ENCODE peak calls at places on chromosomes 13 and 19, in nine cellular contexts. One of them, this sample, is unnamed.

GRCh38 chr13:114004416-114005205 is 30.7 kb upstream of the C13orf46 start:
- DNase-seq in amygdala: no peak
- DNase-seq in cardiac muscle cell: peak
- DNase-seq in stimulated activated CD4-positive, alpha-beta T cell treated with anti-CD3 and anti-CD28 coated beads, Interleukin-1b, Interleukin-23, amount 100 ng/mL, for 24 hours: no peak
- DNase-seq in Panc1: no peak
- DNase-seq in bronchial epithelial cell: no peak
- DNase-seq in GM23338: no peak
- DNase-seq in CD8-positive, alpha-beta memory T cell: no peak
- DNase-seq in mesothelial cell of epicardium: no peak
- DNase-seq in this sample: no peak

GRCh38 chr19:13143135-13143534 is 7.0 kb downstream of the STX10 start:
- DNase-seq in amygdala: no peak
- DNase-seq in cardiac muscle cell: peak
- DNase-seq in stimulated activated CD4-positive, alpha-beta T cell treated with anti-CD3 and anti-CD28 coated beads, Interleukin-1b, Interleukin-23, amount 100 ng/mL, for 24 hours: no peak
- DNase-seq in Panc1: no peak
- DNase-seq in bronchial epithelial cell: peak
- DNase-seq in GM23338: no peak
- DNase-seq in CD8-positive, alpha-beta memory T cell: no peak
- DNase-seq in mesothelial cell of epicardium: no peak
- DNase-seq in this sample: no peak

GRCh38 chr19:15114153-15114540 is 6.9 kb downstream of the SYDE1 start:
- DNase-seq in amygdala: no peak
- DNase-seq in cardiac muscle cell: peak
- DNase-seq in stimulated activated CD4-positive, alpha-beta T cell treated with anti-CD3 and anti-CD28 coated beads, Interleukin-1b, Interleukin-23, amount 100 ng/mL, for 24 hours: no peak
- DNase-seq in Panc1: no peak
- DNase-seq in bronchial epithelial cell: no peak
- DNase-seq in GM23338: no peak
- DNase-seq in CD8-positive, alpha-beta memory T cell: no peak
- DNase-seq in mesothelial cell of epicardium: no peak
- DNase-seq in this sample: no peak

GRCh38 chr13:84645196-84646071 is 763.2 kb upstream of the SLITRK1 start:
- DNase-seq in amygdala: no peak
- DNase-seq in cardiac muscle cell: no peak
- DNase-seq in stimulated activated CD4-positive, alpha-beta T cell treated with anti-CD3 and anti-CD28 coated beads, Interleukin-1b, Interleukin-23, amount 100 ng/mL, for 24 hours: no peak
- DNase-seq in Panc1: no peak
- DNase-seq in bronchial epithelial cell: peak
- DNase-seq in GM23338: no peak
- DNase-seq in CD8-positive, alpha-beta memory T cell: no peak
- DNase-seq in mesothelial cell of epicardium: no peak
- DNase-seq in this sample: no peak

GRCh38 chr13:35720690-35721554 is 244.4 kb upstream of the MAB21L1 start:
- DNase-seq in amygdala: peak
- DNase-seq in cardiac muscle cell: peak
- DNase-seq in stimulated activated CD4-positive, alpha-beta T cell treated with anti-CD3 and anti-CD28 coated beads, Interleukin-1b, Interleukin-23, amount 100 ng/mL, for 24 hours: no peak
- DNase-seq in Panc1: peak
- DNase-seq in bronchial epithelial cell: peak
- DNase-seq in GM23338: peak
- DNase-seq in CD8-positive, alpha-beta memory T cell: no peak
- DNase-seq in mesothelial cell of epicardium: peak
- DNase-seq in this sample: peak

GRCh38 chr13:25181597-25181996 is 9.5 kb upstream of the AMER2 start:
- DNase-seq in amygdala: no peak
- DNase-seq in cardiac muscle cell: no peak
- DNase-seq in stimulated activated CD4-positive, alpha-beta T cell treated with anti-CD3 and anti-CD28 coated beads, Interleukin-1b, Interleukin-23, amount 100 ng/mL, for 24 hours: no peak
- DNase-seq in Panc1: no peak
- DNase-seq in bronchial epithelial cell: no peak
- DNase-seq in GM23338: no peak
- DNase-seq in CD8-positive, alpha-beta memory T cell: no peak
- DNase-seq in mesothelial cell of epicardium: no peak
- DNase-seq in this sample: no peak

GRCh38 chr13:64648293-64648692 is 2581.8 kb downstream of the PCDH9 start:
- DNase-seq in amygdala: no peak
- DNase-seq in cardiac muscle cell: no peak
- DNase-seq in stimulated activated CD4-positive, alpha-beta T cell treated with anti-CD3 and anti-CD28 coated beads, Interleukin-1b, Interleukin-23, amount 100 ng/mL, for 24 hours: no peak
- DNase-seq in Panc1: no peak
- DNase-seq in bronchial epithelial cell: no peak
- DNase-seq in GM23338: no peak
- DNase-seq in CD8-positive, alpha-beta memory T cell: no peak
- DNase-seq in mesothelial cell of epicardium: no peak
- DNase-seq in this sample: no peak

GRCh38 chr13:92303428-92303827 is 905.0 kb downstream of the GPC5 start:
- DNase-seq in amygdala: no peak
- DNase-seq in cardiac muscle cell: peak
- DNase-seq in stimulated activated CD4-positive, alpha-beta T cell treated with anti-CD3 and anti-CD28 coated beads, Interleukin-1b, Interleukin-23, amount 100 ng/mL, for 24 hours: no peak
- DNase-seq in Panc1: no peak
- DNase-seq in bronchial epithelial cell: no peak
- DNase-seq in GM23338: no peak
- DNase-seq in CD8-positive, alpha-beta memory T cell: no peak
- DNase-seq in mesothelial cell of epicardium: no peak
- DNase-seq in this sample: no peak

GRCh38 chr19:54248016-54248601 is 5.5 kb upstream of the LILRA6 start:
- DNase-seq in amygdala: peak
- DNase-seq in cardiac muscle cell: peak
- DNase-seq in stimulated activated CD4-positive, alpha-beta T cell treated with anti-CD3 and anti-CD28 coated beads, Interleukin-1b, Interleukin-23, amount 100 ng/mL, for 24 hours: peak
- DNase-seq in Panc1: no peak
- DNase-seq in bronchial epithelial cell: no peak
- DNase-seq in GM23338: no peak
- DNase-seq in CD8-positive, alpha-beta memory T cell: no peak
- DNase-seq in mesothelial cell of epicardium: no peak
- DNase-seq in this sample: no peak

GRCh38 chr19:18893573-18894253 is 2.2 kb downstream of the CERS1 start:
- DNase-seq in amygdala: no peak
- DNase-seq in cardiac muscle cell: no peak
- DNase-seq in stimulated activated CD4-positive, alpha-beta T cell treated with anti-CD3 and anti-CD28 coated beads, Interleukin-1b, Interleukin-23, amount 100 ng/mL, for 24 hours: no peak
- DNase-seq in Panc1: no peak
- DNase-seq in bronchial epithelial cell: no peak
- DNase-seq in GM23338: no peak
- DNase-seq in CD8-positive, alpha-beta memory T cell: no peak
- DNase-seq in mesothelial cell of epicardium: no peak
- DNase-seq in this sample: no peak

GRCh38 chr19:35822579-35822978 is 9.9 kb upstream of the PRODH2 start:
- DNase-seq in amygdala: no peak
- DNase-seq in cardiac muscle cell: no peak
- DNase-seq in stimulated activated CD4-positive, alpha-beta T cell treated with anti-CD3 and anti-CD28 coated beads, Interleukin-1b, Interleukin-23, amount 100 ng/mL, for 24 hours: no peak
- DNase-seq in Panc1: no peak
- DNase-seq in bronchial epithelial cell: no peak
- DNase-seq in GM23338: no peak
- DNase-seq in CD8-positive, alpha-beta memory T cell: no peak
- DNase-seq in mesothelial cell of epicardium: no peak
- DNase-seq in this sample: peak

GRCh38 chr13:78978381-78978998 is 319.5 kb upstream of the OBI1 start:
- DNase-seq in amygdala: peak
- DNase-seq in cardiac muscle cell: peak
- DNase-seq in stimulated activated CD4-positive, alpha-beta T cell treated with anti-CD3 and anti-CD28 coated beads, Interleukin-1b, Interleukin-23, amount 100 ng/mL, for 24 hours: peak
- DNase-seq in Panc1: peak
- DNase-seq in bronchial epithelial cell: peak
- DNase-seq in GM23338: peak
- DNase-seq in CD8-positive, alpha-beta memory T cell: no peak
- DNase-seq in mesothelial cell of epicardium: no peak
- DNase-seq in this sample: peak

GRCh38 chr13:21625366-21625765 is 21.4 kb upstream of the MICU2 start:
- DNase-seq in amygdala: no peak
- DNase-seq in cardiac muscle cell: peak
- DNase-seq in stimulated activated CD4-positive, alpha-beta T cell treated with anti-CD3 and anti-CD28 coated beads, Interleukin-1b, Interleukin-23, amount 100 ng/mL, for 24 hours: no peak
- DNase-seq in Panc1: no peak
- DNase-seq in bronchial epithelial cell: peak
- DNase-seq in GM23338: peak
- DNase-seq in CD8-positive, alpha-beta memory T cell: no peak
- DNase-seq in mesothelial cell of epicardium: no peak
- DNase-seq in this sample: peak

GRCh38 chr13:25175026-25175425 is 2.9 kb upstream of the AMER2 start:
- DNase-seq in amygdala: no peak
- DNase-seq in cardiac muscle cell: no peak
- DNase-seq in stimulated activated CD4-positive, alpha-beta T cell treated with anti-CD3 and anti-CD28 coated beads, Interleukin-1b, Interleukin-23, amount 100 ng/mL, for 24 hours: no peak
- DNase-seq in Panc1: no peak
- DNase-seq in bronchial epithelial cell: no peak
- DNase-seq in GM23338: no peak
- DNase-seq in CD8-positive, alpha-beta memory T cell: no peak
- DNase-seq in mesothelial cell of epicardium: no peak
- DNase-seq in this sample: no peak

GRCh38 chr19:42693760-42694350 is 46.4 kb downstream of the PSG3 start:
- DNase-seq in amygdala: no peak
- DNase-seq in cardiac muscle cell: peak
- DNase-seq in stimulated activated CD4-positive, alpha-beta T cell treated with anti-CD3 and anti-CD28 coated beads, Interleukin-1b, Interleukin-23, amount 100 ng/mL, for 24 hours: no peak
- DNase-seq in Panc1: no peak
- DNase-seq in bronchial epithelial cell: peak
- DNase-seq in GM23338: peak
- DNase-seq in CD8-positive, alpha-beta memory T cell: no peak
- DNase-seq in mesothelial cell of epicardium: no peak
- DNase-seq in this sample: peak

GRCh38 chr19:6476155-6476895 is 5.3 kb downstream of the DENND1C start:
- DNase-seq in amygdala: peak
- DNase-seq in cardiac muscle cell: peak
- DNase-seq in stimulated activated CD4-positive, alpha-beta T cell treated with anti-CD3 and anti-CD28 coated beads, Interleukin-1b, Interleukin-23, amount 100 ng/mL, for 24 hours: peak
- DNase-seq in Panc1: peak
- DNase-seq in bronchial epithelial cell: peak
- DNase-seq in GM23338: peak
- DNase-seq in CD8-positive, alpha-beta memory T cell: peak
- DNase-seq in mesothelial cell of epicardium: peak
- DNase-seq in this sample: peak

GRCh38 chr19:50975766-50976165 is 6.4 kb upstream of the KLK6 start:
- DNase-seq in amygdala: no peak
- DNase-seq in cardiac muscle cell: no peak
- DNase-seq in stimulated activated CD4-positive, alpha-beta T cell treated with anti-CD3 and anti-CD28 coated beads, Interleukin-1b, Interleukin-23, amount 100 ng/mL, for 24 hours: no peak
- DNase-seq in Panc1: no peak
- DNase-seq in bronchial epithelial cell: peak
- DNase-seq in GM23338: peak
- DNase-seq in CD8-positive, alpha-beta memory T cell: no peak
- DNase-seq in mesothelial cell of epicardium: no peak
- DNase-seq in this sample: no peak

GRCh38 chr19:33785795-33786194 is 10.9 kb upstream of the KCTD15 start:
- DNase-seq in amygdala: no peak
- DNase-seq in cardiac muscle cell: peak
- DNase-seq in stimulated activated CD4-positive, alpha-beta T cell treated with anti-CD3 and anti-CD28 coated beads, Interleukin-1b, Interleukin-23, amount 100 ng/mL, for 24 hours: no peak
- DNase-seq in Panc1: no peak
- DNase-seq in bronchial epithelial cell: peak
- DNase-seq in GM23338: no peak
- DNase-seq in CD8-positive, alpha-beta memory T cell: no peak
- DNase-seq in mesothelial cell of epicardium: no peak
- DNase-seq in this sample: no peak

This sample was measured in DND-41.